ENCODE peak calls at places on chromosomes 1 and 21, in nine cellular contexts. W is activated CD4-positive, alpha-beta T cell treated with anti-CD3 and anti-CD28 coated beads for 48 hours; R is substantia nigra; O is activated naive CD4-positive, alpha-beta T cell; H is heart right ventricle; B is glutamatergic neuron; U is head of caudate nucleus; G is GM19239; F is stimulated activated CD4-positive, alpha-beta T cell treated with anti-CD3 and anti-CD28 coated beads, Interleukin-15, amount 100 ng/mL, for 48 hours. D is an unnamed sample.

GRCh38 chr1:226608699-226609505 is 60.3 kb downstream of the STUM start:
- DNase-seq in W (peak), B (peak), F (peak), R (no peak), U (peak), G (peak), O (peak), H (peak), D (peak)

GRCh38 chr1:223709598-223709997 is 2.7 kb upstream of the CAPN2 start:
- DNase-seq in R (no peak), W (no peak), H (no peak), G (no peak), O (no peak), B (no peak), F (no peak), U (no peak), D (no peak)

GRCh38 chr1:92822907-92823306 is 8.9 kb upstream of the RPL5 start:
- DNase-seq in O (no peak), U (no peak), W (no peak), B (no peak), R (no peak), G (no peak), F (no peak), H (no peak), D (no peak)

GRCh38 chr1:37828410-37829074 is 20.5 kb upstream of the YRDC start:
- DNase-seq in W (no peak), B (no peak), O (no peak), G (no peak), H (no peak), U (no peak), F (no peak), R (no peak), D (no peak)

GRCh38 chr1:119469741-119470140 is 37.3 kb upstream of the HSD3B1 start:
- DNase-seq in W (no peak), B (no peak), O (no peak), F (no peak), R (no peak), G (no peak), H (no peak), U (no peak), D (no peak)

GRCh38 chr1:234770924-234771540 is 161.1 kb upstream of the IRF2BP2 start:
- DNase-seq in W (no peak), U (no peak), G (no peak), H (no peak), F (no peak), B (no peak), O (no peak), R (no peak), D (no peak)

GRCh38 chr1:176775996-176776395 is 313.0 kb downstream of the PAPPA2 start:
- DNase-seq in G (no peak), U (no peak), F (no peak), W (no peak), O (no peak), H (no peak), R (no peak), B (no peak), D (no peak)

GRCh38 chr1:216919033-216919970 is 196.1 kb upstream of the ESRRG start:
- DNase-seq in R (no peak), O (no peak), H (no peak), F (no peak), G (no peak), U (no peak), W (no peak), B (no peak), D (no peak)

GRCh38 chr1:231362325-231362724 is 24.2 kb downstream of the SPRTN start:
- DNase-seq in U (no peak), H (no peak), W (no peak), G (no peak), B (no peak), F (no peak), O (no peak), R (no peak), D (no peak)

GRCh38 chr1:5875345-5875910 is 116.8 kb downstream of the NPHP4 start:
- DNase-seq in H (no peak), B (no peak), G (no peak), F (no peak), U (no peak), O (no peak), R (no peak), W (no peak), D (no peak)

GRCh38 chr1:54254055-54254454 is 54.1 kb downstream of the MRPL37 start:
- DNase-seq in U (no peak), R (no peak), G (no peak), H (no peak), F (no peak), W (no peak), O (no peak), B (no peak), D (no peak)

GRCh38 chr1:183432548-183432875 is 14.3 kb upstream of the NMNAT2 start:
- DNase-seq in B (no peak), G (no peak), H (no peak), R (no peak), O (no peak), U (no peak), W (no peak), F (no peak), D (no peak)

GRCh38 chr1:230424440-230425251 is 1.5 kb downstream of the PGBD5 start:
- DNase-seq in B (peak), H (no peak), U (no peak), R (no peak), O (no peak), F (no peak), W (no peak), G (no peak), D (no peak)

GRCh38 chr1:211258310-211258755 is 833 bp upstream of the RCOR3 start:
- DNase-seq in U (peak), G (peak), H (peak), R (peak), O (peak), F (peak), W (peak), B (peak), D (no peak)

GRCh38 chr1:42774928-42775549 is 8.0 kb downstream of the C1orf50 start:
- DNase-seq in R (no peak), H (no peak), U (no peak), O (no peak), G (no peak), B (no peak), F (no peak), W (no peak), D (peak)

GRCh38 chr1:60949154-60949825 is 133.1 kb upstream of the NFIA start:
- DNase-seq in H (no peak), R (no peak), W (no peak), U (no peak), B (no peak), O (no peak), G (no peak), F (no peak), D (no peak)

GRCh38 chr21:21731626-21732025 is 733.4 kb downstream of the NCAM2 start:
- DNase-seq in F (no peak), W (no peak), G (no peak), H (no peak), O (no peak), U (no peak), B (no peak), R (no peak), D (no peak)

GRCh38 chr1:31734582-31735107 is 29.5 kb downstream of the ADGRB2 start:
- DNase-seq in F (no peak), H (no peak), U (no peak), B (no peak), G (no peak), O (no peak), W (no peak), R (no peak), D (no peak)

GRCh38 chr1:205285391-205286101 is 36.0 kb downstream of the NUAK2 start:
- DNase-seq in R (no peak), G (no peak), B (no peak), H (no peak), F (peak), W (peak), U (no peak), O (peak), D (no peak)

GRCh38 chr1:167185062-167185461 is 35.6 kb upstream of the POU2F1 start:
- DNase-seq in H (no peak), O (no peak), R (no peak), F (no peak), W (no peak), G (no peak), B (no peak), U (no peak), D (no peak)

GRCh38 chr1:65985393-65986066 is 192.8 kb downstream of the PDE4B start:
- DNase-seq in U (peak), H (no peak), G (no peak), R (no peak), F (no peak), B (no peak), W (no peak), O (no peak), D (no peak)

GRCh38 chr1:248873993-248874671 is 15.2 kb upstream of the ZNF692 start:
- DNase-seq in O (peak), W (peak), F (peak), G (no peak), H (peak), U (peak), B (peak), R (peak), D (peak)

GRCh38 chr1:39395357-39395831 is 96.0 kb upstream of the BMP8A start:
- DNase-seq in H (no peak), U (no peak), O (no peak), G (no peak), R (no peak), W (no peak), F (no peak), B (no peak), D (no peak)

GRCh38 chr1:192263436-192263835 is 53.4 kb upstream of the RGS21 start:
- DNase-seq in H (no peak), G (no peak), U (no peak), R (no peak), O (no peak), W (no peak), B (no peak), F (no peak), D (no peak)

D was measured in dorsolateral prefrontal cortex.